ENCODE peak calls at places on chromosomes 4 and X, in ten cellular contexts. H, J, T, G, O, X, K, N, L and D are unnamed samples.

GRCh38 chr4:110629214-110629754 is 6.4 kb upstream of the PITX2 start:
- DNase-seq in H (no peak), J (no peak), T (no peak), G (no peak), O (no peak), X (no peak), K (no peak), N (no peak), L (no peak), D (no peak)

GRCh38 chrX:153819398-153820083 is 10.8 kb downstream of the PDZD4 start:
- DNase-seq in H (no peak), J (no peak), T (no peak), G (no peak), O (no peak), X (no peak), K (no peak), N (no peak), L (no peak), D (no peak)

GRCh38 chr4:9716093-9716492 is 65.3 kb upstream of the DRD5 start:
- DNase-seq in H (no peak), J (no peak), T (no peak), G (no peak), O (no peak), X (no peak), K (no peak), N (no peak), L (no peak), D (no peak)

GRCh38 chr4:56823933-56824600 is 2.6 kb upstream of the SPINK2 start:
- DNase-seq in H (no peak), J (no peak), T (no peak), G (no peak), O (no peak), X (no peak), K (no peak), N (no peak), L (no peak), D (no peak)

GRCh38 chr4:71711044-71711984 is 72.6 kb downstream of the GC start:
- DNase-seq in H (no peak), J (no peak), T (no peak), G (no peak), O (no peak), X (no peak), K (no peak), N (no peak), L (no peak), D (no peak)

GRCh38 chr4:1534076-1534872 is 128.0 kb upstream of the NKX1-1 start:
- DNase-seq in H (no peak), J (no peak), T (no peak), G (no peak), O (no peak), X (no peak), K (no peak), N (no peak), L (no peak), D (no peak)

GRCh38 chr4:138037716-138038115 is 204.4 kb downstream of the SLC7A11 start:
- DNase-seq in H (no peak), J (no peak), T (no peak), G (no peak), O (no peak), X (no peak), K (no peak), N (no peak), L (peak), D (no peak)

GRCh38 chrX:39499996-39500395 is 597.8 kb downstream of the BCOR start:
- DNase-seq in H (no peak), J (no peak), T (no peak), G (no peak), O (no peak), X (no peak), K (peak), N (no peak), L (peak), D (no peak)

GRCh38 chrX:72258174-72258573 is 18.9 kb downstream of the RPS4X start:
- DNase-seq in H (no peak), J (no peak), T (no peak), G (no peak), O (no peak), X (no peak), K (no peak), N (no peak), L (peak), D (no peak)

GRCh38 chr4:102589743-102590142 is 88.6 kb downstream of the NFKB1 start:
- DNase-seq in H (no peak), J (no peak), T (no peak), G (no peak), O (no peak), X (no peak), K (no peak), N (no peak), L (no peak), D (no peak)

GRCh38 chr4:55512922-55513571 is 33.7 kb downstream of the CLOCK start:
- DNase-seq in H (no peak), J (no peak), T (no peak), G (no peak), O (no peak), X (no peak), K (peak), N (no peak), L (no peak), D (no peak)

GRCh38 chrX:130120746-130121504 is 10.6 kb upstream of the ELF4 start:
- DNase-seq in H (peak), J (peak), T (peak), G (peak), O (peak), X (peak), K (peak), N (no peak), L (peak), D (no peak)

GRCh38 chr4:2059726-2060577 is 825 bp downstream of the NAT8L start:
- DNase-seq in H (no peak), J (no peak), T (no peak), G (no peak), O (no peak), X (no peak), K (peak), N (no peak), L (peak), D (no peak)

GRCh38 chr4:147927377-147928137 is 195.7 kb downstream of the ARHGAP10 start:
- DNase-seq in H (no peak), J (no peak), T (no peak), G (no peak), O (no peak), X (no peak), K (no peak), N (no peak), L (no peak), D (peak)

GRCh38 chr4:155496294-155496626 is 119.5 kb upstream of the MAP9 start:
- DNase-seq in H (no peak), J (no peak), T (no peak), G (no peak), O (no peak), X (no peak), K (no peak), N (no peak), L (no peak), D (no peak)

GRCh38 chrX:38937400-38937799 is 136.1 kb downstream of the MID1IP1 start:
- DNase-seq in H (no peak), J (no peak), T (no peak), G (no peak), O (no peak), X (no peak), K (no peak), N (no peak), L (peak), D (peak)

GRCh38 chrX:43940811-43941210 is 32.4 kb downstream of the NDP start:
- DNase-seq in H (no peak), J (no peak), T (no peak), G (no peak), O (no peak), X (no peak), K (peak), N (no peak), L (peak), D (peak)

GRCh38 chrX:16138108-16138427 is 14.7 kb downstream of the GRPR start:
- DNase-seq in H (no peak), J (no peak), T (peak), G (no peak), O (no peak), X (no peak), K (peak), N (no peak), L (no peak), D (no peak)

GRCh38 chrX:29948653-29949052 is 266.7 kb upstream of the MAGEB2 start:
- DNase-seq in H (no peak), J (no peak), T (no peak), G (no peak), O (no peak), X (no peak), K (peak), N (no peak), L (no peak), D (no peak)

GRCh38 chrX:95076449-95076848 is 1402.4 kb downstream of the FAM133A start:
- DNase-seq in H (no peak), J (no peak), T (no peak), G (no peak), O (no peak), X (no peak), K (peak), N (peak), L (peak), D (peak)

GRCh38 chrX:13750812-13751211 is 16.3 kb downstream of the OFD1 start:
- DNase-seq in H (no peak), J (no peak), T (no peak), G (no peak), O (no peak), X (no peak), K (no peak), N (no peak), L (no peak), D (no peak)

GRCh38 chr4:16199132-16199531 is 27.1 kb downstream of the TAPT1 start:
- DNase-seq in H (no peak), J (no peak), T (no peak), G (no peak), O (no peak), X (no peak), K (peak), N (no peak), L (peak), D (peak)

GRCh38 chrX:104018126-104018525 is 4.6 kb upstream of the H2BW1 start:
- DNase-seq in H (no peak), J (no peak), T (no peak), G (no peak), O (no peak), X (no peak), K (no peak), N (no peak), L (no peak), D (no peak)

GRCh38 chr4:137668885-137669284 is 136.6 kb upstream of the PCDH18 start:
- DNase-seq in H (no peak), J (no peak), T (no peak), G (no peak), O (no peak), X (no peak), K (no peak), N (no peak), L (no peak), D (no peak)

GRCh38 chrX:119478504-119478903 is 10.3 kb downstream of the SLC25A5 start:
- DNase-seq in H (no peak), J (no peak), T (no peak), G (no peak), O (no peak), X (no peak), K (no peak), N (no peak), L (no peak), D (no peak)

GRCh38 chr4:151641167-151641566 is 119.6 kb downstream of the GATB start:
- DNase-seq in H (no peak), J (no peak), T (no peak), G (no peak), O (no peak), X (no peak), K (peak), N (no peak), L (peak), D (no peak)

GRCh38 chr4:94590493-94590892 is 138.8 kb downstream of the PDLIM5 start:
- DNase-seq in H (no peak), J (no peak), T (no peak), G (no peak), O (no peak), X (no peak), K (no peak), N (no peak), L (no peak), D (no peak)

GRCh38 chr4:156593464-156593863 is 378.1 kb downstream of the PDGFC start:
- DNase-seq in H (no peak), J (no peak), T (no peak), G (no peak), O (no peak), X (no peak), K (no peak), N (no peak), L (peak), D (peak)

GRCh38 chr4:18840499-18840898 is 818.9 kb upstream of the LCORL start:
- DNase-seq in H (no peak), J (no peak), T (no peak), G (no peak), O (no peak), X (no peak), K (no peak), N (no peak), L (no peak), D (no peak)

GRCh38 chrX:40721489-40722106 is 13.7 kb downstream of the MED14 start:
- DNase-seq in H (no peak), J (no peak), T (no peak), G (no peak), O (no peak), X (no peak), K (no peak), N (no peak), L (no peak), D (no peak)

GRCh38 chr4:6221851-6222760 is 21.8 kb upstream of the JAKMIP1 start:
- DNase-seq in H (no peak), J (no peak), T (peak), G (peak), O (no peak), X (no peak), K (peak), N (no peak), L (peak), D (peak)

GRCh38 chrX:107542500-107542899 is 85.8 kb upstream of the PRPS1 start:
- DNase-seq in H (no peak), J (no peak), T (no peak), G (no peak), O (no peak), X (no peak), K (peak), N (peak), L (peak), D (peak)

GRCh38 chrX:67693928-67694327 is 150.1 kb downstream of the AR start:
- DNase-seq in H (no peak), J (no peak), T (no peak), G (no peak), O (no peak), X (no peak), K (peak), N (no peak), L (peak), D (no peak)

GRCh38 chr4:38002451-38003071 is 42.4 kb downstream of the PTTG2 start:
- DNase-seq in H (no peak), J (no peak), T (no peak), G (no peak), O (no peak), X (no peak), K (peak), N (no peak), L (peak), D (no peak)

GRCh38 chr4:185106353-185106752 is 36.7 kb upstream of the SLC25A4 start:
- DNase-seq in H (no peak), J (no peak), T (no peak), G (no peak), O (no peak), X (no peak), K (no peak), N (no peak), L (no peak), D (no peak)

GRCh38 chrX:11759461-11760311 is 1.6 kb downstream of the MSL3 start:
- DNase-seq in H (peak), J (peak), T (peak), G (peak), O (peak), X (no peak), K (peak), N (peak), L (peak), D (peak)

GRCh38 chrX:39693298-39693697 is 404.5 kb downstream of the BCOR start:
- DNase-seq in H (no peak), J (no peak), T (no peak), G (no peak), O (no peak), X (no peak), K (no peak), N (no peak), L (no peak), D (no peak)

GRCh38 chr4:88949605-88950004 is 107.4 kb downstream of the FAM13A start:
- DNase-seq in H (no peak), J (no peak), T (no peak), G (no peak), O (no peak), X (no peak), K (no peak), N (peak), L (no peak), D (no peak)

GRCh38 chr4:153471691-153472080 is 5.5 kb downstream of the TMEM131L start:
- DNase-seq in H (peak), J (no peak), T (peak), G (peak), O (peak), X (no peak), K (peak), N (no peak), L (no peak), D (no peak)

GRCh38 chr4:122341906-122342305 is 36.9 kb upstream of the ADAD1 start:
- DNase-seq in H (no peak), J (no peak), T (no peak), G (no peak), O (no peak), X (no peak), K (peak), N (no peak), L (peak), D (no peak)